ENCODE peak calls at places on chromosomes 1 and 21, in six cellular contexts. U is WTC11, L is endothelial cell of umbilical vein, Y is K562, X is H1, W is HepG2. S is an unnamed sample.

GRCh38 chr1:67429528-67430357 is 459 bp downstream of the SERBP1 start:
- DNase-seq in U (no peak), L (peak), Y (peak), X (no peak), W (no peak), S (no peak)

GRCh38 chr1:185442065-185442464 is 125.0 kb upstream of the IVNS1ABP start:
- DNase-seq in U (no peak), L (no peak), Y (peak), X (no peak), W (no peak), S (no peak)

GRCh38 chr1:151838491-151839412 is 868 bp downstream of the C2CD4D start:
- DNase-seq in U (peak), L (no peak), Y (no peak), X (peak), W (no peak), S (no peak)

GRCh38 chr1:36421649-36422048 is 23.9 kb upstream of the LSM10 start:
- DNase-seq in U (no peak), L (no peak), Y (no peak), X (no peak), W (no peak), S (no peak)

GRCh38 chr1:219333626-219334025 is 159.9 kb downstream of the LYPLAL1 start:
- DNase-seq in U (no peak), L (no peak), Y (no peak), X (no peak), W (no peak), S (no peak)

GRCh38 chr1:174352117-174352516 is 95.6 kb upstream of the GPR52 start:
- DNase-seq in U (no peak), L (no peak), Y (no peak), X (no peak), W (no peak), S (no peak)

GRCh38 chr1:54070549-54070915 is 17.1 kb downstream of the TCEANC2 start:
- DNase-seq in U (no peak), L (no peak), Y (no peak), X (no peak), W (peak), S (no peak)

GRCh38 chr1:44719318-44719717 is 11.7 kb downstream of the RNU5D-1 start:
- DNase-seq in U (no peak), L (no peak), Y (no peak), X (no peak), W (no peak), S (no peak)

GRCh38 chr1:12180315-12180714 is 13.5 kb downstream of the TNFRSF1B start:
- DNase-seq in U (no peak), L (no peak), Y (no peak), X (no peak), W (no peak), S (no peak)

GRCh38 chr1:97105531-97105930 is 383.9 kb downstream of the PTBP2 start:
- DNase-seq in U (no peak), L (no peak), Y (no peak), X (no peak), W (no peak), S (no peak)

GRCh38 chr21:26795866-26796329 is 49.3 kb downstream of the ADAMTS1 start:
- DNase-seq in U (no peak), L (peak), Y (no peak), X (no peak), W (no peak), S (peak)

GRCh38 chr1:38018864-38019343 is 6.4 kb downstream of the UTP11 start:
- DNase-seq in U (no peak), L (peak), Y (no peak), X (no peak), W (peak), S (no peak)

GRCh38 chr1:165384016-165384415 is 27.5 kb upstream of the LMX1A start:
- DNase-seq in U (no peak), L (no peak), Y (no peak), X (no peak), W (no peak), S (no peak)

GRCh38 chr1:54609301-54609921 is 13.9 kb downstream of the FAM151A start:
- DNase-seq in U (peak), L (no peak), Y (no peak), X (no peak), W (no peak), S (no peak)

GRCh38 chr1:209597496-209597895 is 14.0 kb downstream of the CAMK1G start:
- DNase-seq in U (no peak), L (peak), Y (no peak), X (no peak), W (no peak), S (no peak)

GRCh38 chr1:115251340-115251748 is 86.7 kb downstream of the NGF start:
- DNase-seq in U (no peak), L (no peak), Y (no peak), X (no peak), W (no peak), S (no peak)

GRCh38 chr21:43352568-43353281 is 74.2 kb downstream of the SIK1 start:
- DNase-seq in U (no peak), L (peak), Y (peak), X (no peak), W (no peak), S (peak)

GRCh38 chr1:26284597-26285351 is 4.9 kb downstream of the SH3BGRL3 start:
- DNase-seq in U (peak), L (peak), Y (peak), X (peak), W (peak), S (peak)

GRCh38 chr1:179809506-179810366 is 66.6 kb downstream of the FAM163A start:
- DNase-seq in U (peak), L (peak), Y (peak), X (peak), W (peak), S (peak)

GRCh38 chr1:84724128-84724860 is 34.0 kb upstream of the SSX2IP start:
- DNase-seq in U (peak), L (no peak), Y (peak), X (peak), W (peak), S (peak)

GRCh38 chr1:31335007-31335406 is 37.9 kb downstream of the FABP3 start:
- DNase-seq in U (no peak), L (peak), Y (peak), X (no peak), W (peak), S (peak)

GRCh38 chr1:68051475-68051874 is 1.0 kb upstream of the DIRAS3 start:
- DNase-seq in U (peak), L (peak), Y (no peak), X (peak), W (no peak), S (no peak)

GRCh38 chr1:214249651-214250050 is 31.3 kb upstream of the SMYD2 start:
- DNase-seq in U (no peak), L (no peak), Y (no peak), X (no peak), W (no peak), S (no peak)

GRCh38 chr1:208731976-208732821 is 488.0 kb upstream of the PLXNA2 start:
- DNase-seq in U (no peak), L (peak), Y (no peak), X (no peak), W (no peak), S (no peak)

GRCh38 chr1:156499703-156500577 is 635 bp downstream of the MEF2D start:
- DNase-seq in U (peak), L (peak), Y (no peak), X (peak), W (no peak), S (no peak)

GRCh38 chr1:28190996-28191645 is 14.6 kb upstream of the PTAFR start:
- DNase-seq in U (no peak), L (peak), Y (peak), X (no peak), W (no peak), S (no peak)

GRCh38 chr1:219155140-219155539 is 18.5 kb upstream of the LYPLAL1 start:
- DNase-seq in U (no peak), L (no peak), Y (peak), X (no peak), W (no peak), S (no peak)

GRCh38 chr1:17691147-17691634 is 63.9 kb upstream of the ACTL8 start:
- DNase-seq in U (no peak), L (no peak), Y (no peak), X (no peak), W (no peak), S (no peak)

GRCh38 chr1:190464686-190465085 is 13.0 kb downstream of the BRINP3 start:
- DNase-seq in U (no peak), L (no peak), Y (no peak), X (no peak), W (no peak), S (no peak)

GRCh38 chr1:112911506-112911905 is 44.5 kb downstream of the SLC16A1 start:
- DNase-seq in U (peak), L (no peak), Y (no peak), X (peak), W (no peak), S (no peak)
- TF ChIP-seq JUN in U (no peak), L (no peak), Y (no peak), X (no peak), W (no peak), S (no peak)

DNA sequence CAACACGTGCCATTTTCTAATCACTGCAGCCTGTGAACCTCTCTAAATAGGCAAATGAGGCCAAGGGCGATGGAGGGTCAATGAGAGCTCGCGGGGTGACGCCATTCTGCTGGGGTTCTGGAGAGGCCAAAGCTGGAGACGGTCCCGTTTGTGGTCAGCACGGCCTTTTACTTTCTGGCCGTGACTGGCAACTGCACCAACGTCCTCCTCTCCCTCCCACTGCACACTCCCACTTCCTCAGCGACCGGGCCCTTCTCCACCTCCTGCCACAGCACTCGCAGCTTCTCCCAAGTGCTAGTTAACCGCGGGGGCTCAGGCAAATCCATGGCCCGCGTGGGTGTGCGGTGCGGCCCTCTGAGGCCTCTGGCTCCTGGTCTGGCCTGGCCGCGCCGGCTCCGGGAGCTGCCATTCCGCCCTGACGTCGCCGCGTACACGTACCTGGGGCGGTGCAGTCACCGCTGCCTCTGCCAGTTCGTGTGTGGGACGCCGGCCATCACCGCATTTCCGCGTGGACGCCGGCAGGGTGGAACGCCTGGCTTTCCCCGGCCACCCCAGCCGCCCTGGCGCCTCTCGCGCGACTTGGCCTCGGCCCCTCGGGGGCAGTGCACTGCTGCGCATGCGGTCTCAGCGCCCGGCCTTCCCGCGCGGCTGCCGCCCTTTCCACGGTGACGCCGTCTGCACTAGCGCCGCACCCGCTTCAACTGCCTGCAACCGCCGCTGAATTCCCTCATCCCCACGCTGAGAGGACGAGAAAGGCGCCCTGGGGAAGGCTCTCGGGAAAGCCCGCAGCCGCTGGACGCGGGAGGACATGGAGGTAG is 18.2 kb downstream of the OR2C3 start:
- DNase-seq in U (no peak), L (no peak), Y (peak), X (no peak), W (no peak), S (no peak)
- TF ChIP-seq JUN in U (no peak), L (no peak), Y (no peak), X (no peak), W (no peak), S (no peak)

GRCh38 chr1:59408608-59409007 is 111.7 kb downstream of the FGGY start:
- DNase-seq in U (no peak), L (peak), Y (no peak), X (no peak), W (peak), S (no peak)
- TF ChIP-seq JUN in U (no peak), L (no peak), Y (no peak), X (no peak), W (no peak), S (no peak)

GRCh38 chr21:31222142-31222541 is 121.9 kb downstream of the TIAM1 start:
- DNase-seq in U (no peak), L (no peak), Y (no peak), X (no peak), W (no peak), S (no peak)

GRCh38 chr21:31216206-31216605 is 127.9 kb downstream of the TIAM1 start:
- DNase-seq in U (no peak), L (no peak), Y (no peak), X (no peak), W (no peak), S (no peak)

GRCh38 chr21:31221051-31221450 is 123.0 kb downstream of the TIAM1 start:
- DNase-seq in U (no peak), L (no peak), Y (no peak), X (no peak), W (no peak), S (no peak)

GRCh38 chr21:31218830-31219608 is 125.0 kb downstream of the TIAM1 start:
- DNase-seq in U (no peak), L (no peak), Y (no peak), X (no peak), W (no peak), S (no peak)

GRCh38 chr21:31220567-31220966 is 123.5 kb downstream of the TIAM1 start:
- DNase-seq in U (no peak), L (no peak), Y (no peak), X (no peak), W (peak), S (no peak)
- TF ChIP-seq JUN in U (no peak), L (no peak), Y (no peak), X (no peak), W (no peak), S (no peak)

DNA sequence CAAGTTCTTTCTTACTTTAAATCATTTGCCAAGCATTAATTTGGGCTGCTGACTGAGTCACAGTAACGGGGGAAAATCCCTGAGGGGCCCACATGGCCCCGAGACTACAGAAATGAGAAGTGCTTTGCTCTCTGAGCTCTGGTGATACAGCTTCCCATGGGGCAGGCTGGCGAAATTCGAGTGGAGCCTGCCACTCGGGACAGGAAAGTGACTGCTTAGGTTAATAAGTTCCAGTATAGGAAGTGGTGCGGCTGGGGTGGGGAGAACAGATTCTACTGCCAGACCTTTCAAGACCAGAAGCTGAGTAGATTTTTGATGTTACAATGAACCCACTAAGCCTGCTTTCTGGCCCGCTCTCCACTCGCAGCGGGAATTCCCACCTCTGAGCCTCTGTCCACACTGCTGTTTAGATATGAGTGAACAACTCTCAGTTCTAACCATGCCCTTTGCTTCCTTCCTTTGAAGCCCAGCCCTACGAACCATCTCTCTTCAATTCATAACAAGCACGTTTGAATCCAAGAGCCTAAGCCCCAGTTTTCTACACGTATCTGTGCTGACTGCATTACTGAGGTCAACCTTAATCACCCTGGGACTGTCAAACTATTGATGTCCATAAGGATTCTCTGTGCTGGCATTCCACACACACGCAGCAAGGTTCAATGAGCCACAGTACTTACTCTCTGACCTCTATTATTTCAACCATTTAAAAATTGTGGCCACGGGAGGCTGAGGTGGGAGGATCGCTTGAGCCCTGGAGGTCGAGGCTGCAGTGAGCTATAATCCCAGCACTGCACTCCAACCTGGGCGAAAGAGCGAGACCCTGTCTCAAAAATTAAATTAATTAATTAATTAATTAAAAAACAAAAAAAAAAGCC is 9.6 kb downstream of the ZBTB17 start:
- DNase-seq in U (no peak), L (peak), Y (no peak), X (no peak), W (peak), S (no peak)
- TF ChIP-seq JUN in U (no peak), L (no peak), Y (no peak), X (no peak), W (no peak), S (no peak)

DNA sequence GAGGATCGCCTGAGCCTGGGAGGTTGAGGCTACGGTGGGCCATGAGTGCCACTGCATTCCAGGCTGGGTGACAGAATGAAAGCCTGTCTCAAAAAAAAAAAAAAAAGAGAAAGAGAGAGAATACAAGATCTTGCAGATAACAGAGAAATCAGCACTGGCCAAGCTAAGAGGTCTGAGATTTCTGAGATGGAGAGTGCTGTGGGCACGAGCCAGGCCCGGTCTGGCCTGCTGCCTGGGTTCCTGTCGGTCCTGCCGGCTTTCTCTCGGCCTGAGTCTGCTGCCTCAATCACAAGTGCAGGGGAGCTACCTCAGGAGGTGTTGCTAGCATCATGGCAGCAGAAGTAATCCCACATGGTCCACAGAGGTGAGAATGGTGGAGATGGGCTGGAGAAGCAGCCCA is 19.0 kb downstream of the ADORA1 start:
- DNase-seq in U (no peak), L (no peak), Y (no peak), X (no peak), W (no peak), S (no peak)
- TF ChIP-seq JUN in U (no peak), L (no peak), Y (no peak), X (no peak), W (no peak), S (no peak)

GRCh38 chr1:178057863-178058576 is 35.9 kb upstream of the RASAL2 start:
- DNase-seq in U (no peak), L (peak), Y (no peak), X (no peak), W (no peak), S (no peak)
- TF ChIP-seq JUN in U (no peak), L (no peak), Y (no peak), X (no peak), W (no peak), S (no peak)

GRCh38 chr1:21898326-21899155 is 38.6 kb downstream of the HSPG2 start:
- DNase-seq in U (no peak), L (peak), Y (no peak), X (no peak), W (peak), S (no peak)
- TF ChIP-seq JUN in U (no peak), L (no peak), Y (no peak), X (no peak), W (no peak), S (no peak)

DNA sequence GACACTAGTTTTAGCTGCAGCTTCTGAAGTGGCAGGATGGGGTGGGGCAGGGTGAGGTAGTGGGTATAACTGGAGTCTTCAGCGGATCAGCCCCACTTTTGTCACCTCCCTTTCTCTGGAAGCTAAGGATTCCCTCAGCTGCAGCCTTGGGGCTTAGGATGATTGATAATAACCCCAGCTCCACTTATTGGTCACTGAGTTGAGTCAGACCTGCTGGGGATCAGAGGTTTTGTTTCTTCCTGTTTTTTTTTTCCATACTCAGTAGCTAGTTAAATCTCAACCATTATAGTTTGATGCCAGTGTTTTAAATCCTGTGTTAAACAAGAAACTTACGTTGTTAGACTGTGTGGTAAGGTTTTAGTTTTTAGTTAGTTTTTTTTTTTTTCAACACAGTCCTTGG is 57.2 kb downstream of the LAMC1 start:
- DNase-seq in U (no peak), L (peak), Y (no peak), X (no peak), W (no peak), S (no peak)
- TF ChIP-seq JUN in U (no peak), L (no peak), Y (no peak), X (no peak), W (no peak), S (no peak)

GRCh38 chr1:18922319-18922726 is 20.0 kb upstream of the ALDH4A1 start:
- DNase-seq in U (no peak), L (peak), Y (no peak), X (no peak), W (peak), S (peak)
- TF ChIP-seq JUN in U (no peak), L (peak), Y (peak), X (no peak), W (no peak), S (no peak)

S was measured in A549.